ENCODE peak calls at places on chromosome 3, in four cellular contexts. O is mucosa of descending colon, Z is NB4, U is gastrocnemius medialis. M is an unnamed sample.

GRCh38 chr3:159913712-159914414 is 74.8 kb upstream of the IL12A start:
- DNase-seq in O (no peak), Z (no peak), U (no peak), M (no peak)

GRCh38 chr3:32117324-32117723 is 10.9 kb downstream of the GPD1L start:
- DNase-seq in O (no peak), Z (no peak), U (no peak), M (no peak)

GRCh38 chr3:127911421-127911931 is 3.6 kb upstream of the KBTBD12 start:
- DNase-seq in O (peak), Z (no peak), U (no peak), M (no peak)

GRCh38 chr3:65245133-65246076 is 557.6 kb upstream of the ADAMTS9 start:
- DNase-seq in O (peak), Z (no peak), U (no peak), M (no peak)

GRCh38 chr3:131543714-131544113 is 40.9 kb upstream of the MRPL3 start:
- DNase-seq in O (peak), Z (no peak), U (peak), M (peak)

GRCh38 chr3:98962951-98963350 is 61.5 kb upstream of the DCBLD2 start:
- DNase-seq in O (no peak), Z (no peak), U (no peak), M (no peak)

GRCh38 chr3:143507735-143508580 is 340.3 kb downstream of the SLC9A9 start:
- DNase-seq in O (no peak), Z (no peak), U (no peak), M (no peak)

GRCh38 chr3:101383656-101384055 is 63.3 kb upstream of the IMPG2 start:
- DNase-seq in O (no peak), Z (no peak), U (no peak), M (no peak)

GRCh38 chr3:46900007-46900292 is 22.4 kb downstream of the PTH1R start:
- DNase-seq in O (no peak), Z (no peak), U (no peak), M (peak)

GRCh38 chr3:156551261-156551660 is 3.7 kb downstream of the SSR3 start:
- DNase-seq in O (no peak), Z (no peak), U (no peak), M (no peak)

GRCh38 chr3:13217736-13218540 is 144.7 kb upstream of the IQSEC1 start:
- DNase-seq in O (no peak), Z (no peak), U (no peak), M (no peak)

GRCh38 chr3:42179110-42179725 is 86.8 kb downstream of the CCK start:
- DNase-seq in O (peak), Z (no peak), U (peak), M (peak)

GRCh38 chr3:13835246-13835645 is 44.6 kb downstream of the WNT7A start:
- DNase-seq in O (no peak), Z (no peak), U (no peak), M (no peak)

GRCh38 chr3:130786306-130786705 is 39.7 kb upstream of the PIK3R4 start:
- DNase-seq in O (no peak), Z (no peak), U (no peak), M (no peak)

GRCh38 chr3:66196633-66197032 is 24.2 kb upstream of the SLC25A26 start:
- DNase-seq in O (no peak), Z (no peak), U (no peak), M (no peak)

GRCh38 chr3:14429237-14429636 is 26.8 kb downstream of the SLC6A6 start:
- DNase-seq in O (peak), Z (no peak), U (peak), M (no peak)

GRCh38 chr3:1693145-1693544 is 405.5 kb upstream of the CNTN4 start:
- DNase-seq in O (no peak), Z (peak), U (no peak), M (no peak)

GRCh38 chr3:55629432-55629831 is 142.3 kb upstream of the WNT5A start:
- DNase-seq in O (peak), Z (no peak), U (no peak), M (no peak)

GRCh38 chr3:128685001-128685726 is 34.5 kb upstream of the RPN1 start:
- DNase-seq in O (no peak), Z (no peak), U (no peak), M (no peak)

GRCh38 chr3:65035231-65035630 is 347.4 kb upstream of the ADAMTS9 start:
- DNase-seq in O (no peak), Z (no peak), U (no peak), M (no peak)

DNA sequence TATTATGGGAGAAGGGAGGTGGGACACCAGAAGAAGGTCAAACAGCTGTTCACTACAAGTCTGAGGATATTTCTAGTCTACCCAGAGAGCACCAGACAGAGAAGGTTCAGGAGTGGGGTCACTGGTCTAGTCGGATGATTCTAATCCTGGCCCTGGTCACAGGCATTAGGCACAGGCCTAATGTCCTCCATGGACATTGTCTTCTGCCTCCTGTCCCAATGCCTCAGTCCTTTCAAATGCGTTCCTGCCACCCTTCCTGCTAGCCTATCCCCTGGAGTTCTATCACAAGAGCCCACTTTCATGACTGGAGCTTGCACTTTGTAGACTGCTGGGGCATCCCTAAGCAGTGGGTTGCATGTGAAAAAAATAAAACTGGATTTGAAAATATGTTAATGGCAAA is 83.9 kb upstream of the PFN2 start:
- DNase-seq in O (no peak), Z (no peak), U (no peak), M (no peak)
- H3K4me3 ChIP-seq in O (no peak), Z (no peak), U (no peak), M (no peak)

DNA sequence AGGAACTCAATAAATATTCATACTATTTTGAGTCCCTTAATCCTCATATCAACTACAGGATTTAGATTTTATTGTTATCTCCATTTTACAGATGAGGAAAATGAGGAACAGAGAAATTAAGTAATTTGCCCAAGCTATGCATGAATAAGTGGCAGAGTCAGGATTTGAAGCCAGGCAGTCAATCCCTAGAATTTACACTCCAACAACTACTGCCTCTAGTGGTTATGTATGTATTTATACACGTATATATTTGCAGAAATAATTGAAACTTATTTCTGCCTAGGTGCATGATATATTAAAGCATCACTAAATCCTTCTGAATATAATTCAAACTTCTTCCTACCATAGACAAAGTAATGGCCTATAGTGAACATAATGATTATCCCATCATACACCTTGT is 137.4 kb downstream of the SERPINI1 start:
- DNase-seq in O (no peak), Z (no peak), U (no peak), M (no peak)
- TF ChIP-seq CTCF in O (no peak), Z (no peak), U (no peak), M (no peak)

GRCh38 chr3:172678068-172678467 is 32.8 kb downstream of the NCEH1 start:
- DNase-seq in O (no peak), Z (no peak), U (no peak), M (no peak)
- H3K4me3 ChIP-seq in O (no peak), Z (no peak), U (no peak), M (peak)

GRCh38 chr3:107806021-107806420 is 283.3 kb downstream of the BBX start:
- DNase-seq in O (no peak), Z (no peak), U (no peak), M (no peak)
- TF ChIP-seq CTCF in O (no peak), Z (no peak), U (no peak), M (no peak)

DNA sequence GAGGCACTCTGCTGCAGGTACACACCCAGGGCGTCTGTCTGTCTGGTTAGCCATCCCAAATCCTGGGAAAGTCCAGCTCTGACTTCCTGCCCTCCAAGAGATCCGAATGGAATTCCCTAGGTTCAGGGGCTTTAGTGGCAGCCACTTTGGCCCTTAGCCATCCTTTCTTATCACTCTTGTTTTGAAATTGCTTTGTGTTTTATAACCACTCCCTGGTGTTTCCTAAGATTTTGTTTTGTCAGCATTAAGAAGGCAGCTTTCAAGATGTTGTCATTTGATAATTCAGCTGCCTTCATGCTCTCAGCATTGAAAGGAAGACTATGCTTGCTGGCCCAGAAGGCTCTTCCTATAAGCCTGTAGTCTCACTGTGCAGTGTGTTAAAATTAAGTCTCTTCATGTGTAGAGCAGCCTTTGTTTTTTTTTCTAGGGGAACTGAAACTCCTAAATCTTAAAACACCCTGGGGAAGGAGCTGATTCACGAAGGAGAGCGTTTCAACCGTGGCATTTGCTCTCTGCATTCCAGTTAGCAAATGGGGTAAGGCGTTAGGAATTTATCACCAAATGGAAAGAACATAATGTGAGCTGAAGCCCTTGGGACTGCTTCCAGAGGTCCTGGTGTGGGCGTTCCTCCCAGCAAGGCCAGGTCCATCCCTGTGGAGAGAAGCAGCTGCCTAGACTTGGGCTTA is 14.2 kb upstream of the CLEC3B start:
- DNase-seq in O (no peak), Z (no peak), U (peak), M (peak)
- H3K4me3 ChIP-seq in O (no peak), Z (no peak), U (peak), M (no peak)

M was measured in psoas muscle.